ENCODE peak calls at places on chromosomes 4 and X, in nine cellular contexts. K is activated effector memory CD4-positive, alpha-beta T cell treated with Interleukin-2 at 50 U/mL for 16 hours; S is activated naive CD8-positive, alpha-beta T cell treated with anti-CD3 and anti-CD28 coated beads, Interleukin-2, amount 50 U/mL, for 24 hours; G is NB4; D is globus pallidus; Q is head of caudate nucleus; J is kidney glomerular epithelial cell; T is Peyer's patch; Z is fibroblast of lung. Y is an unnamed sample.

GRCh38 chr4:15778191-15778741 is at the start of gene CD38:
- DNase-seq in K (no peak), S (peak; percentile 58), G (peak; percentile 88), D (peak; percentile 13), Q (peak; percentile 50), J (no peak), T (no peak), Z (no peak), Y (no peak)

GRCh38 chrX:17521871-17522693 is 147.1 kb downstream of the NHS start:
- DNase-seq in K (no peak), S (no peak), G (no peak), D (no peak), Q (no peak), J (no peak), T (no peak), Z (peak; percentile 68), Y (no peak)

GRCh38 chrX:71546879-71547278 is 14.0 kb downstream of the OGT start:
- DNase-seq in K (no peak), S (no peak), G (no peak), D (no peak), Q (no peak), J (no peak), T (no peak), Z (no peak), Y (no peak)

GRCh38 chrX:17525762-17526555 is 151.0 kb downstream of the NHS start:
- DNase-seq in K (no peak), S (no peak), G (no peak), D (no peak), Q (no peak), J (no peak), T (no peak), Z (peak; percentile 45), Y (no peak)

GRCh38 chrX:31126205-31126604 is 54.4 kb upstream of the FTHL17 start:
- DNase-seq in K (no peak), S (no peak), G (no peak), D (no peak), Q (no peak), J (no peak), T (no peak), Z (peak; percentile 81), Y (no peak)

GRCh38 chrX:77960567-77960966 is 8.9 kb downstream of the PGAM4 start:
- DNase-seq in K (no peak), S (no peak), G (no peak), D (no peak), Q (no peak), J (no peak), T (no peak), Z (no peak), Y (no peak)

GRCh38 chrX:37926700-37927099 is 79.3 kb upstream of the DYNLT3 start:
- DNase-seq in K (no peak), S (no peak), G (peak; percentile 42), D (peak; percentile 16), Q (no peak), J (peak; percentile 26), T (no peak), Z (peak; percentile 37), Y (no peak)

GRCh38 chr4:169256856-169257756 is 13.7 kb downstream of the SH3RF1 start:
- DNase-seq in K (no peak), S (no peak), G (no peak), D (no peak), Q (no peak), J (no peak), T (no peak), Z (no peak), Y (no peak)

GRCh38 chr4:75056277-75056676 is 123.4 kb downstream of the PARM1 start:
- DNase-seq in K (no peak), S (no peak), G (no peak), D (no peak), Q (no peak), J (no peak), T (no peak), Z (no peak), Y (no peak)

GRCh38 chrX:153885968-153886903 is at the start of gene L1CAM:
- DNase-seq in K (no peak), S (no peak), G (no peak), D (no peak), Q (no peak), J (no peak), T (no peak), Z (no peak), Y (no peak)

Y was measured in uterus.